ENCODE peak calls at places on chromosomes 12 and 14, in seven cellular contexts. One of them, this sample, is unnamed.
A peak's percentile ranks its signal among the peaks of the same experiment; 100 is the strongest.

GRCh38 chr14:60790850-60791249 is 56.3 kb downstream of the MNAT1 start:
- DNase-seq in BE2C: no peak
- DNase-seq in cardiac muscle cell: no peak
- DNase-seq in lower leg skin: no peak
- DNase-seq in AG09319: no peak
- DNase-seq in choroid plexus epithelial cell: no peak
- DNase-seq in ovary: no peak
- DNase-seq in this sample: no peak

GRCh38 chr12:80778005-80778541 is 61.4 kb downstream of the MYF5 start:
- DNase-seq in BE2C: peak; percentile 83
- DNase-seq in cardiac muscle cell: peak; percentile 94
- DNase-seq in lower leg skin: no peak
- DNase-seq in AG09319: peak; percentile 94
- DNase-seq in choroid plexus epithelial cell: peak; percentile 93
- DNase-seq in ovary: peak; percentile 33
- DNase-seq in this sample: peak; percentile 94

GRCh38 chr14:91145396-91146160 is 31.7 kb downstream of the DGLUCY start:
- DNase-seq in BE2C: no peak
- DNase-seq in cardiac muscle cell: no peak
- DNase-seq in lower leg skin: no peak
- DNase-seq in AG09319: no peak
- DNase-seq in choroid plexus epithelial cell: no peak
- DNase-seq in ovary: no peak
- DNase-seq in this sample: no peak

GRCh38 chr14:89540830-89541470 is 123.9 kb upstream of the FOXN3 start:
- DNase-seq in BE2C: no peak
- DNase-seq in cardiac muscle cell: peak; percentile 56
- DNase-seq in lower leg skin: no peak
- DNase-seq in AG09319: no peak
- DNase-seq in choroid plexus epithelial cell: peak; percentile 81
- DNase-seq in ovary: no peak
- DNase-seq in this sample: peak; percentile 29

GRCh38 chr12:6799147-6799546 is 9.8 kb downstream of the CD4 start:
- DNase-seq in BE2C: no peak
- DNase-seq in cardiac muscle cell: no peak
- DNase-seq in lower leg skin: no peak
- DNase-seq in AG09319: no peak
- DNase-seq in choroid plexus epithelial cell: no peak
- DNase-seq in ovary: no peak
- DNase-seq in this sample: no peak

GRCh38 chr14:48628870-48629269 is 953.5 kb upstream of the MDGA2 start:
- DNase-seq in BE2C: no peak
- DNase-seq in cardiac muscle cell: no peak
- DNase-seq in lower leg skin: no peak
- DNase-seq in AG09319: no peak
- DNase-seq in choroid plexus epithelial cell: no peak
- DNase-seq in ovary: no peak
- DNase-seq in this sample: no peak

GRCh38 chr14:57634335-57634734 is 140.7 kb upstream of the CCDC198 start:
- DNase-seq in BE2C: no peak
- DNase-seq in cardiac muscle cell: no peak
- DNase-seq in lower leg skin: no peak
- DNase-seq in AG09319: no peak
- DNase-seq in choroid plexus epithelial cell: no peak
- DNase-seq in ovary: no peak
- DNase-seq in this sample: no peak

GRCh38 chr12:43444940-43445564 is 107.0 kb downstream of the ADAMTS20 start:
- DNase-seq in BE2C: peak; percentile 68
- DNase-seq in cardiac muscle cell: peak; percentile 78
- DNase-seq in lower leg skin: no peak
- DNase-seq in AG09319: peak; percentile 24
- DNase-seq in choroid plexus epithelial cell: peak; percentile 84
- DNase-seq in ovary: no peak
- DNase-seq in this sample: peak; percentile 74

GRCh38 chr12:607541-608001 is 55.7 kb downstream of the NINJ2 start:
- DNase-seq in BE2C: no peak
- DNase-seq in cardiac muscle cell: peak; percentile 55
- DNase-seq in lower leg skin: no peak
- DNase-seq in AG09319: no peak
- DNase-seq in choroid plexus epithelial cell: no peak
- DNase-seq in ovary: peak; percentile 42
- DNase-seq in this sample: no peak

GRCh38 chr14:72644758-72645489 is 249.0 kb downstream of the DPF3 start:
- DNase-seq in BE2C: no peak
- DNase-seq in cardiac muscle cell: no peak
- DNase-seq in lower leg skin: no peak
- DNase-seq in AG09319: no peak
- DNase-seq in choroid plexus epithelial cell: no peak
- DNase-seq in ovary: no peak
- DNase-seq in this sample: no peak

GRCh38 chr12:89267404-89267803 is 84.9 kb downstream of the DUSP6 start:
- DNase-seq in BE2C: no peak
- DNase-seq in cardiac muscle cell: no peak
- DNase-seq in lower leg skin: no peak
- DNase-seq in AG09319: no peak
- DNase-seq in choroid plexus epithelial cell: no peak
- DNase-seq in ovary: no peak
- DNase-seq in this sample: no peak

GRCh38 chr14:64541261-64541970 is 875 bp downstream of the HSPA2 start:
- DNase-seq in BE2C: peak; percentile 10
- DNase-seq in cardiac muscle cell: no peak
- DNase-seq in lower leg skin: peak; percentile 92
- DNase-seq in AG09319: no peak
- DNase-seq in choroid plexus epithelial cell: peak; percentile 21
- DNase-seq in ovary: peak; percentile 28
- DNase-seq in this sample: no peak
- TF ChIP-seq CTCF in BE2C: no peak
- TF ChIP-seq CTCF in cardiac muscle cell: no peak
- TF ChIP-seq CTCF in lower leg skin: no peak
- TF ChIP-seq CTCF in AG09319: no peak
- TF ChIP-seq CTCF in choroid plexus epithelial cell: no peak
- TF ChIP-seq CTCF in ovary: no peak
- TF ChIP-seq CTCF in this sample: no peak

DNA sequence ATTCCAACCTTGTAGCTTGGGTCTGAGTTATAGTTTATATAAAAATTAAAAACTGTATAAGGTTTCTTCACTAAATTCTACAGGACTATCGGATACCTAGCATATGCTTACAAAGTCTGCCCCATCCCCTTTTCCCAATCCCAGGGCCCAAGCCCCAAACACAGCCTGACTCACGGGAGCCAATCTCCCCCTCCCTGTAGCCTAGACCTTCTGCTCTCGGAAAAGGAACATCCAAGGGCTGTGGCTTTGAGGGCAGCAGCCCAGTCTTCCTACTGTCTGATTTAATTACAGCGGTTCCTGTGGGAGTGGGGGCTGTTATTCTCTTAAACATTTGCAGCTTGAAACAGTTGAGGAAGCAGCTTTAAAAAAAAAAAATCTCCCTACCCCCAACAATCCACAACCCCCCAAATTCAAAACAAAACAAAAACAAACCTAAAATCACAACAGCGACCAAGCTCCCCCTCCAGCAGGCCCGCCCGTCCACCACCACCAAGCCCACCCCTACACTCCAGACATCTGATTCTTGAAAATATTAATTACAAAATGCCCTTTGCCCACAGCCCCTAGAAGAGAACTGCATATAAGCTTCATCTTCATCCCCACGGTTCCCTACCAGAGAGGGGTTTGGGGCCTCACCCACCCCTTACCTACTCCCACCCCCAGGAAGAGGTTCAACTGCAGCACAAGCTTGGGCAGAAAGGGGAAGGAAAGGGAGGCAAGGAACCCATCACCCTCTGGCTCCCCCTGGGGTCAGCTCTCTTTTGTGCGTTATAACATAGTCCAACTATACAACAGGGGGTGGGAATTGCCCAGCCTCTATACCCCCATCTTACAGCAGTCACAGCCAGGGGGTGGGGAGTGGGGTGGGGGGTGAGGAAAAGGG is 1.1 kb upstream of the PRKAG1 start:
- DNase-seq in BE2C: peak; percentile 64
- DNase-seq in cardiac muscle cell: peak; percentile 50
- DNase-seq in lower leg skin: peak; percentile 85
- DNase-seq in AG09319: no peak
- DNase-seq in choroid plexus epithelial cell: peak; percentile 54
- DNase-seq in ovary: peak; percentile 35
- DNase-seq in this sample: peak; percentile 41
- TF ChIP-seq CTCF in BE2C: peak; percentile 64
- TF ChIP-seq CTCF in cardiac muscle cell: peak; percentile 34
- TF ChIP-seq CTCF in lower leg skin: no peak
- TF ChIP-seq CTCF in AG09319: peak; percentile 26
- TF ChIP-seq CTCF in choroid plexus epithelial cell: peak; percentile 58
- TF ChIP-seq CTCF in ovary: no peak
- TF ChIP-seq CTCF in this sample: no peak

GRCh38 chr12:4439736-4440135 is 5.9 kb downstream of the FGF6 start:
- DNase-seq in BE2C: no peak
- DNase-seq in cardiac muscle cell: no peak
- DNase-seq in lower leg skin: peak; percentile 43
- DNase-seq in AG09319: no peak
- DNase-seq in choroid plexus epithelial cell: no peak
- DNase-seq in ovary: no peak
- DNase-seq in this sample: no peak

GRCh38 chr12:4443616-4444015 is 2.0 kb downstream of the FGF6 start:
- DNase-seq in BE2C: no peak
- DNase-seq in cardiac muscle cell: no peak
- DNase-seq in lower leg skin: peak; percentile 42
- DNase-seq in AG09319: no peak
- DNase-seq in choroid plexus epithelial cell: no peak
- DNase-seq in ovary: no peak
- DNase-seq in this sample: no peak

GRCh38 chr12:4440187-4440941 is 5.3 kb downstream of the FGF6 start:
- DNase-seq in BE2C: no peak
- DNase-seq in cardiac muscle cell: no peak
- DNase-seq in lower leg skin: peak; percentile 21
- DNase-seq in AG09319: no peak
- DNase-seq in choroid plexus epithelial cell: no peak
- DNase-seq in ovary: no peak
- DNase-seq in this sample: no peak

GRCh38 chr12:4444031-4444430 is 1.6 kb downstream of the FGF6 start:
- DNase-seq in BE2C: no peak
- DNase-seq in cardiac muscle cell: no peak
- DNase-seq in lower leg skin: peak; percentile 70
- DNase-seq in AG09319: no peak
- DNase-seq in choroid plexus epithelial cell: no peak
- DNase-seq in ovary: no peak
- DNase-seq in this sample: no peak

GRCh38 chr12:4441355-4442330 is 4.0 kb downstream of the FGF6 start:
- DNase-seq in BE2C: no peak
- DNase-seq in cardiac muscle cell: no peak
- DNase-seq in lower leg skin: peak; percentile 49
- DNase-seq in AG09319: no peak
- DNase-seq in choroid plexus epithelial cell: peak; percentile 61
- DNase-seq in ovary: no peak
- DNase-seq in this sample: no peak
- TF ChIP-seq CTCF in BE2C: no peak
- TF ChIP-seq CTCF in cardiac muscle cell: no peak
- TF ChIP-seq CTCF in lower leg skin: no peak
- TF ChIP-seq CTCF in AG09319: no peak
- TF ChIP-seq CTCF in choroid plexus epithelial cell: no peak
- TF ChIP-seq CTCF in ovary: no peak
- TF ChIP-seq CTCF in this sample: no peak

GRCh38 chr12:100138048-100138907 is 4.4 kb downstream of the BLTP3B start:
- DNase-seq in BE2C: no peak
- DNase-seq in cardiac muscle cell: peak; percentile 43
- DNase-seq in lower leg skin: no peak
- DNase-seq in AG09319: no peak
- DNase-seq in choroid plexus epithelial cell: peak; percentile 60
- DNase-seq in ovary: no peak
- DNase-seq in this sample: peak; percentile 45
- TF ChIP-seq CTCF in BE2C: peak; percentile 55
- TF ChIP-seq CTCF in cardiac muscle cell: peak; percentile 44
- TF ChIP-seq CTCF in lower leg skin: no peak
- TF ChIP-seq CTCF in AG09319: peak; percentile 19
- TF ChIP-seq CTCF in choroid plexus epithelial cell: peak; percentile 62
- TF ChIP-seq CTCF in ovary: no peak
- TF ChIP-seq CTCF in this sample: peak; percentile 23

DNA sequence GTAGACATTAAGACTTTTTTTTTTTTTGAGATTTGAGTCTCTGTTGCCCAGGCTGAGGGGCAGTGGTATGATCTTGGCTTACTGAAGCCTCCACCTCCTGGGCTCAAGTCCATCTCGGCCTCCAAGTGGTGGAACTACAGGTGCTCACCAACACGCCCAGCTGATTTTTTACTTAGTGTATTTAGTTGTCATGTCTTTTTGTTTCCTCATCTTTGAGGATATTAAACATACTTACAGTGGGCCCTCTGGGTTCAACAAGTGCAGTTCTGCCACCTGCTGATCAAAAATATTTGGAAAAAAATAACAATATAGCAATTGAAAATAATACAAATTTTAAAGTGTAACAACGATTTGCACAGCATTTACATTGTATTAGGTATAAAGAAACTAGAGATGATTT is 4.4 kb upstream of the B4GALNT1 start:
- DNase-seq in BE2C: no peak
- DNase-seq in cardiac muscle cell: no peak
- DNase-seq in lower leg skin: peak; percentile 25
- DNase-seq in AG09319: no peak
- DNase-seq in choroid plexus epithelial cell: no peak
- DNase-seq in ovary: no peak
- DNase-seq in this sample: no peak
- TF ChIP-seq CTCF in BE2C: peak; percentile 17
- TF ChIP-seq CTCF in cardiac muscle cell: no peak
- TF ChIP-seq CTCF in lower leg skin: no peak
- TF ChIP-seq CTCF in AG09319: no peak
- TF ChIP-seq CTCF in choroid plexus epithelial cell: peak; percentile 10
- TF ChIP-seq CTCF in ovary: no peak
- TF ChIP-seq CTCF in this sample: no peak